ENCODE peak calls at places on chromosomes 6 and 20, in seven cellular contexts. B is mucosa of gallbladder; T is LoVo; G is activated CD8-positive, alpha-beta memory T cell treated with anti-CD3 and anti-CD28 coated beads for 4 hours; D is T-helper 1 cell; R is omental fat pad; S is caudate nucleus. C is an unnamed sample.

GRCh38 chr6:87875781-87876180 is 171.9 kb upstream of the SPACA1 start:
- DNase-seq in B (no peak), T (no peak), G (no peak), D (no peak), R (no peak), S (no peak), C (no peak)

GRCh38 chr20:36645998-36646397 is at the start of gene SLA2:
- DNase-seq in B (peak; percentile 23), T (no peak), G (peak; percentile 36), D (peak; percentile 59), R (no peak), S (no peak), C (no peak)

GRCh38 chr6:26327450-26328264 is 37.3 kb upstream of the BTN3A2 start:
- DNase-seq in B (no peak), T (peak; percentile 76), G (peak; percentile 38), D (peak; percentile 55), R (no peak), S (no peak), C (peak; percentile 86)

GRCh38 chr6:132912273-132912672 is 97.9 kb downstream of the RPS12 start:
- DNase-seq in B (no peak), T (no peak), G (no peak), D (no peak), R (no peak), S (no peak), C (no peak)

GRCh38 chr6:82775361-82775760 is 290.3 kb downstream of the UBE3D start:
- DNase-seq in B (no peak), T (no peak), G (no peak), D (no peak), R (no peak), S (no peak), C (no peak)

GRCh38 chr20:2899243-2899642 is 26.0 kb downstream of the PTPRA start:
- DNase-seq in B (no peak), T (no peak), G (no peak), D (no peak), R (no peak), S (no peak), C (no peak)

GRCh38 chr6:93036835-93037234 is 382.5 kb downstream of the EPHA7 start:
- DNase-seq in B (no peak), T (no peak), G (no peak), D (no peak), R (no peak), S (no peak), C (peak; percentile 19)

GRCh38 chr6:155126727-155127439 is 131.8 kb downstream of the TIAM2 start:
- DNase-seq in B (no peak), T (peak; percentile 72), G (no peak), D (no peak), R (no peak), S (no peak), C (peak; percentile 51)

GRCh38 chr6:32604434-32604877 is 14.8 kb upstream of the HLA-DRB1 start:
- DNase-seq in B (no peak), T (no peak), G (no peak), D (no peak), R (no peak), S (no peak), C (peak; percentile 42)

GRCh38 chr6:39338406-39338805 is 15.9 kb upstream of the KCNK16 start:
- DNase-seq in B (no peak), T (no peak), G (no peak), D (no peak), R (no peak), S (no peak), C (no peak)

GRCh38 chr20:46043556-46043955 is 14.5 kb downstream of the SLC12A5 start:
- DNase-seq in B (no peak), T (no peak), G (no peak), D (no peak), R (no peak), S (no peak), C (no peak)